ENCODE peak calls at places on chromosomes 3 and 15, in eight cellular contexts. W is IMR-90, Z is OCI-LY7, J is MM.1S, X is endothelial cell of umbilical vein, Y is HCT116, E is osteoblast, O is neural progenitor cell. P is an unnamed sample. For H3K9me3, the result is how much of the 10 kb centered on the place peaks cover.

GRCh38 chr15:69225355-69226027 is 65.1 kb downstream of the GLCE start:
- DNase-seq in W (peak), Z (peak), J (peak), X (peak), Y (peak), E (peak), O (peak), P (peak)

GRCh38 chr3:178847170-178847569 is 224.4 kb downstream of the ZMAT3 start:
- DNase-seq in W (no peak), Z (no peak), J (no peak), X (no peak), Y (no peak), E (no peak), O (no peak), P (no peak)

GRCh38 chr15:98785796-98786581 is 137.7 kb downstream of the IGF1R start:
- DNase-seq in W (no peak), Z (no peak), J (no peak), X (no peak), Y (no peak), E (no peak), O (peak), P (no peak)

GRCh38 chr15:100001405-100001804 is 268.2 kb upstream of the LYSMD4 start:
- DNase-seq in W (no peak), Z (no peak), J (no peak), X (no peak), Y (no peak), E (no peak), O (no peak), P (no peak)

GRCh38 chr3:64067510-64068346 is 44.4 kb upstream of the PSMD6 start:
- DNase-seq in W (peak), Z (no peak), J (no peak), X (no peak), Y (no peak), E (no peak), O (no peak), P (no peak)

GRCh38 chr3:67048067-67048715 is 50.1 kb downstream of the KBTBD8 start:
- DNase-seq in W (no peak), Z (peak), J (no peak), X (no peak), Y (no peak), E (no peak), O (no peak), P (no peak)

GRCh38 chr15:53453253-53454105 is 306.0 kb downstream of the WDR72 start:
- DNase-seq in W (no peak), Z (no peak), J (no peak), X (no peak), Y (no peak), E (no peak), O (no peak), P (no peak)

GRCh38 chr15:37050345-37050744 is 50.0 kb downstream of the MEIS2 start:
- DNase-seq in W (no peak), Z (no peak), J (no peak), X (no peak), Y (no peak), E (no peak), O (no peak), P (no peak)

GRCh38 chr3:128426128-128426921 is 40.4 kb downstream of the DNAJB8 start:
- DNase-seq in W (no peak), Z (peak), J (peak), X (peak), Y (no peak), E (peak), O (peak), P (peak)

GRCh38 chr3:189967254-189967865 is 153.3 kb downstream of the P3H2 start:
- DNase-seq in W (peak), Z (peak), J (peak), X (peak), Y (peak), E (no peak), O (peak), P (peak)

GRCh38 chr3:14412831-14413380 is 10.5 kb downstream of the SLC6A6 start:
- DNase-seq in W (no peak), Z (no peak), J (no peak), X (no peak), Y (no peak), E (no peak), O (peak), P (no peak)

GRCh38 chr15:42800731-42801474 is 64.0 kb upstream of the CDAN1 start:
- DNase-seq in W (no peak), Z (peak), J (no peak), X (no peak), Y (no peak), E (no peak), O (peak), P (no peak)

GRCh38 chr15:101049282-101049681 is 130.1 kb downstream of the LRRK1 start:
- DNase-seq in W (no peak), Z (no peak), J (no peak), X (no peak), Y (no peak), E (no peak), O (no peak), P (no peak)

GRCh38 chr15:72183781-72184164 is 13.8 kb downstream of the GRAMD2A start:
- DNase-seq in W (no peak), Z (no peak), J (no peak), X (no peak), Y (no peak), E (no peak), O (no peak), P (no peak)

GRCh38 chr15:72313448-72313840 is 6.5 kb downstream of the CELF6 start:
- DNase-seq in W (no peak), Z (no peak), J (no peak), X (no peak), Y (no peak), E (no peak), O (no peak), P (no peak)

GRCh38 chr15:95644476-95644875 is 686.0 kb upstream of the NR2F2 start:
- DNase-seq in W (no peak), Z (no peak), J (no peak), X (no peak), Y (no peak), E (no peak), O (no peak), P (no peak)

GRCh38 chr3:72179107-72179464 is 394.1 kb upstream of the PROK2 start:
- DNase-seq in W (no peak), Z (no peak), J (no peak), X (no peak), Y (no peak), E (no peak), O (no peak), P (no peak)

GRCh38 chr3:9793161-9793781 is 389 bp downstream of the ARPC4 start:
- DNase-seq in W (peak), Z (peak), J (peak), X (peak), Y (no peak), E (peak), O (peak), P (peak)

GRCh38 chr15:85527907-85528306 is 147.5 kb downstream of the AKAP13 start:
- DNase-seq in W (peak), Z (no peak), J (no peak), X (peak), Y (no peak), E (no peak), O (no peak), P (no peak)

GRCh38 chr3:151639096-151639740 is 94.5 kb upstream of the AADACL2 start:
- DNase-seq in W (no peak), Z (no peak), J (no peak), X (no peak), Y (no peak), E (no peak), O (no peak), P (no peak)

GRCh38 chr3:25381083-25381482 is 47.0 kb upstream of the RARB start:
- DNase-seq in W (no peak), Z (no peak), J (no peak), X (no peak), Y (no peak), E (peak), O (no peak), P (no peak)
- H3K9me3 ChIP-seq in W (under half), Z (under half), J (under half), X (under half), Y (under half), E (under half), O (under half), P (under half)

DNA sequence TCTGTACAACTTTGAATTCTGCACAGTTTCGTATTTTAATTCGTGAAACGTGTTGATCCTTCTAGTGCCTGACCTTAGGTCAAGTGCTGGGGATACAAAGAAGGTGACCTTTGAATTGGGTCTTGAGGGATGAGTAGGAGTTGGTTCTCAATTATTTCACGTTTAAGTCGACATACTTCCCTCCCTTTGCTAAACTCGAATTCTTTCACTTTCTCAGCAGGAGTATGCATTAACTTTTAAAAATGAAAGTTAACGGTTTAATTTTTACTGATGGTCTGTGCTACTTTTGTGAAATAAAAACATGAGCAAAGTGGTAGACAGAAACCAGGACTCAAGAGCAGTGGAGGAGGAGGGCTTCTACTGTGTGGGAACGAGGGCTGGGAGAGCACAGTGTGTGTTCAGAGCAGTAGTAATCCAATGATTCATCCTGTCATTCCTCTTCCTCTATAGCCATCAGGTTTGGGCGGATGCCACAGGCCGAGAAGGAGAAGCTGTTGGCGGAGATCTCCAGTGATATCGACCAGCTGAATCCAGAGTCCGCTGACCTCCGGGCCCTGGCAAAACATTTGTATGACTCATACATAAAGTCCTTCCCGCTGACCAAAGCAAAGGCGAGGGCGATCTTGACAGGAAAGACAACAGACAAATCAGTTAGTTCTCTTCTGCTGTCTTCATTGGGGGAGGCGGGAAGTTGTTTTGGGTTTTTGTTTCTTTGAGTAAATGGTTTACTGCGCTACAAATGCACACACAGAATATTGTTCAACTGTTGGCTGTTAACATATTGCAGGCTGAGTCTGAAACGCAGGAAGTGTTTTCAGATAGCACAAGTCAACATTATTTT is 78.6 kb upstream of the TSEN2 start:
- DNase-seq in W (peak), Z (no peak), J (no peak), X (peak), Y (peak), E (peak), O (no peak), P (peak)
- H3K4me2 ChIP-seq in W (peak), Z (no peak), J (no peak), X (peak), Y (peak), E (peak), O (no peak), P (peak)

DNA sequence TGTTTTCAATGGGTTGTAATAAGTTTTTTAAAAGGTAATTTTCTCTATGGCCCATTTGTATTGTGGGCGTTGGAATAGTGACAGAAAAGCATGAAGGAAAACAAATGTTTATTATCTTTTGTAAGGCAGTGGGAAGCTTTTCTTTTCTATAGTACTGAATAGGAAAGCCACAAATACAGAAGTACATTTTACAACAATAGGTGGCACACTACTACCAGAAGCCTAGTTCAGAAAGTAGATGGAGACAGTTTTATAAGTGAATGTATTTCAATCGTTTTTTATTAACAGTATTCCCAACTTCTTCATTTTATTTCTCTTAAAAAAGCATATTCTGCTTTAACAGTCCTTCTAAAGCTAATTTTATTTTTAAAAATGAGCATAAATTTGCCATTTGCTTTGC is 296.7 kb downstream of the PTPRG start:
- DNase-seq in W (peak), Z (no peak), J (no peak), X (peak), Y (peak), E (peak), O (no peak), P (peak)
- TF ChIP-seq CTCF in W (peak), Z (peak), J (peak), X (peak), Y (peak), E (peak), O (peak), P (no peak)

GRCh38 chr3:78238811-78239210 is 1198.9 kb downstream of the ROBO2 start:
- DNase-seq in W (no peak), Z (no peak), J (no peak), X (no peak), Y (no peak), E (no peak), O (no peak), P (no peak)

GRCh38 chr3:78244136-78244535 is 1204.2 kb downstream of the ROBO2 start:
- DNase-seq in W (no peak), Z (no peak), J (no peak), X (no peak), Y (no peak), E (no peak), O (no peak), P (no peak)

DNA sequence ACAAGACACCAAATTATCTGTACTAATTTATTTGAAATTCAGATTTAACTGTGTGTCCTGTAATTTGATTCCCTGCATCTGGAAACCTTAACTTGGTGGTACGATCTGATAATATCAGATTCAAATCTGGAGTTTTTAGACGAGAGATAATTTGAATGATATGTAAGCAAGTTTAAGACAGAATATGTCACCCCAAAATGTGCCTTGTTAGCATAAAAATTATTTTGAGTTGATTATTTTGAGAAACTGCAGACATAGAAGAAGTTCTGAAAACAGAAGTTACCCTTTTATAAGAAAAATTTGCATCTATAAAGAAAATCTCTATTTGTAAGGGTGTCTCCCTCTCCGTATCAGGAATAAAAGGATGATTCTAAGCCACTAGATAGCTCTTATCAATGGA is 1202.8 kb downstream of the ROBO2 start:
- DNase-seq in W (no peak), Z (no peak), J (no peak), X (no peak), Y (no peak), E (no peak), O (no peak), P (no peak)
- H3K9me3 ChIP-seq in W (under half), Z (under half), J (under half), X (under half), Y (under half), E (under half), O (under half), P (under half)

DNA sequence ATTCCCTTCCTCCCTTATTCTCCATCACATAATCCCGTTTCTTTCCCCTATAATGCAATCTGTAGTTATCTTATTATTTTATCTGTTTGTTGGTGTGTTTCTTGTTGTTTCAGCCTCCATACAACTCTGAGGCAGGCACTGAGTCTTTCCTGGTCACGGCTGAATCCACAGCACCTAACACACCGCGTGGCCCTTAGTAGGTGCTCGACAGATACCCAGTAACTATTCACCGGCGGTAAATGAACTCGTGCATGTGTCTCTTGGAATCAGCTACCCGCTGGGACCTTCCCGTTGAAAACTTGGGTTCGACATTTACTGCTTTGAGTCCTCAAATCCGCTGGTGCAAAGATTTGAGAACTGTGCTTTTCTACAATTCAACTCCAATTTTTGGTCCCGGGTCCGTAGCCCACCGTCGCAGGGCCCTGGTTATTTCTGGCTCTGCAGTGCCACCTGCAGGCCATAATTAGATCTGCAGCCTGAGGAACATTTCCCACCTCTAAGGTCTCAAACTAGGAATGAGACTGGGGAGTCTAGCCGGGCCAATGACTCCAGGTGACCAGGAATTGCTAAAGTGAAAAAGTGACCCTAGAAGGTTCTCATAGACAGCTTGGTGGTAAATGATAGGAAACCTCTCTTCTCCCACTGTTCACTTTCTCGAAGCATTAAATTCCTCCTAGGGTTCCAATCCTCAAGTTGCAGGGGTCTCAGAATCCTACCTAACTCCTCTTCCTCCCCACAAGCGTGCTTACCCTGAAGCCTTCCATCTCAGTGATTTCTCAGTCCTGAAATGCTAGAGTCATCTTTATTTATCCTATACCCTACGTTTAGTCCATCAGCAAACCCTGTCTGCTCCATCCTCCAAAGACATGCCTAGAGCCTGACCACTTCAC is 40.0 kb upstream of the TRH start:
- DNase-seq in W (peak), Z (peak), J (peak), X (peak), Y (peak), E (no peak), O (peak), P (peak)
- H3K4me2 ChIP-seq in W (peak), Z (peak), J (peak), X (peak), Y (peak), E (peak), O (peak), P (peak)

GRCh38 chr3:188034989-188035388 is 119.0 kb upstream of the LPP start:
- DNase-seq in W (no peak), Z (no peak), J (no peak), X (no peak), Y (no peak), E (no peak), O (no peak), P (no peak)

GRCh38 chr3:188037965-188038581 is 115.9 kb upstream of the LPP start:
- DNase-seq in W (peak), Z (no peak), J (no peak), X (no peak), Y (no peak), E (no peak), O (no peak), P (peak)

GRCh38 chr3:188036375-188036985 is 117.5 kb upstream of the LPP start:
- DNase-seq in W (no peak), Z (peak), J (no peak), X (no peak), Y (no peak), E (no peak), O (no peak), P (no peak)

GRCh38 chr3:188041193-188041592 is 112.8 kb upstream of the LPP start:
- DNase-seq in W (no peak), Z (no peak), J (no peak), X (no peak), Y (no peak), E (no peak), O (no peak), P (no peak)

DNA sequence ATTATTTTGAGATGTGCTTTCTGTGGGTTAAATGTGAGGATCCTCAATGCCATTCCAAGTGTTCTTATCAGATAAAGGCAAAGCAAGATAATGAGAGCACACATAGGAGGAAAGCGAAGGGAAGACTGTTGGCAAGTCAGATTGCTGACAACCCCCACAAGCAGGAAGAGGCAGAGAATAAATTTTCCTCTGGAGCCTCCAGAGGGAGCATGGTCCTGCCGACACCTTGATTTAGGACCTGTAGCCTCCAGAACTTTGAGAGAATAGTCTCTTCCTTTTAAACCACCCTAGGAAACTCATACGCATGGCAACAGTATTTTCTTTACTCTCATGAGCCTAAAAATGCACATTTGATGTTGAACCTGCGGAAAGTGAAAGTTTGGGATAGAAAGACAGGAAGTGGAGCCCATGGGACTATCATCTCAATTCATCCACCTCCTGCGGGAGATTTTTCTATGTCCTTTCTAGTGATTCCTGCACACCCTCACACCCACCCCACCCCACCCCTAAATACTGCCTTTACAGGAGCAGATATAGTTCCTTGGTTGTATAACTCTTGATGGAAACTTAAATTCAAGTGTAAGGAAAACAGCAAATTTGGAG is 116.7 kb upstream of the LPP start:
- DNase-seq in W (peak), Z (no peak), J (no peak), X (peak), Y (peak), E (no peak), O (peak), P (peak)
- TF ChIP-seq CTCF in W (peak), Z (peak), J (no peak), X (peak), Y (peak), E (peak), O (peak), P (peak)

DNA sequence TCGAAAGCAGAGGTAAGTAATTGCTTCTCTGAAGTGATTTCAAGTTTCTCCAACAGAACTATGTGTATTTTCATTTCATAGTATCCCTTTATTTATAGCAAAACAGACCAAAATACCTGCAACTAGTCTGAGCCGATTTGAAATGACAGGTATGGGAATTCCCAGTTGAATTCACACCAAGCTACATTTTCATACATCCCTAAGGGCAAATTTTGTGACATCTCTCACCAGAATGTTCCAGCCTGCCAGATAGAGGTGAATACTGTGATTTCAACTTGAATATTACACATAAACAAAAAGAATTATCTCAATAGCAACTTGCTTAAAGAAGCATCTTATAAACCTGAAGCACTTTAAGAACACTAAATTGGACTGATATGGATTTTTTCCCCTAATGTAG is 235.7 kb downstream of the SLC9A9 start:
- DNase-seq in W (no peak), Z (no peak), J (no peak), X (no peak), Y (no peak), E (no peak), O (no peak), P (no peak)
- H3K9me3 ChIP-seq in W (under half), Z (under half), J (under half), X (under half), Y (under half), E (under half), O (under half), P (under half)

DNA sequence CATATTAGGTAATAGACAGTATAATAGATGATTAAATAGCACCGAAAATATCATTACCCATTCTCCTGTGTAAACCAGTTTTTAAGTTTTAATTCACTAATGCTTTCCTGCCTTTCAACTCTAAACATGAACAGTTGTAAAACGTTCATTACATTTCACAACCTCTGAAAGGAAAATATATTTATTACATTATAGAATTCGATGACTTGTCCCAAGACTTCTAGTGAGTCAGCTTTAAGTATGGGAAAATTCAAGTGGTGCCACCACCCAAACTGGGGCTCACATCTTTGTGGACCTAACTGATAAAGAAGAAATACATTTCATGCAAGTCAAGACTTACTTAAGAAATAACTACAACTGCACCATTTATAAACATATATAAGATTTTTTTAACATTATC is 2.0 kb downstream of the TRIM59 start:
- DNase-seq in W (peak), Z (no peak), J (no peak), X (peak), Y (no peak), E (peak), O (no peak), P (peak)
- H3K4me2 ChIP-seq in W (peak), Z (peak), J (peak), X (peak), Y (peak), E (peak), O (peak), P (peak)